ENCODE peak calls at places on chromosomes 11 and 22, in six cellular contexts. One of them, this sample, is unnamed.

GRCh38 chr22:45804319-45804985 is 132.8 kb downstream of the ATXN10 start:
- ATAC-seq in K562: no peak
- ATAC-seq in HepG2: no peak
- ATAC-seq in GM12878: no peak
- ATAC-seq in upper lobe of left lung: no peak
- ATAC-seq in A549: peak
- ATAC-seq in this sample: no peak

GRCh38 chr11:16827139-16827538 is 88.7 kb downstream of the C11orf58 start:
- ATAC-seq in GM12878: no peak
- ATAC-seq in K562: no peak
- ATAC-seq in HepG2: no peak
- ATAC-seq in A549: no peak
- ATAC-seq in upper lobe of left lung: no peak
- ATAC-seq in this sample: no peak

GRCh38 chr22:28978158-28978557 is 83.5 kb downstream of the C22orf31 start:
- ATAC-seq in GM12878: peak
- ATAC-seq in upper lobe of left lung: peak
- ATAC-seq in A549: peak
- ATAC-seq in HepG2: no peak
- ATAC-seq in K562: no peak
- ATAC-seq in this sample: no peak

GRCh38 chr11:68750988-68751325 is 363 bp downstream of the TESMIN start:
- ATAC-seq in HepG2: no peak
- ATAC-seq in A549: no peak
- ATAC-seq in upper lobe of left lung: no peak
- ATAC-seq in K562: no peak
- ATAC-seq in GM12878: no peak
- ATAC-seq in this sample: peak

GRCh38 chr11:130872102-130872501 is 44.2 kb downstream of the SNX19 start:
- ATAC-seq in upper lobe of left lung: no peak
- ATAC-seq in GM12878: no peak
- ATAC-seq in K562: no peak
- ATAC-seq in A549: no peak
- ATAC-seq in HepG2: no peak
- ATAC-seq in this sample: no peak

GRCh38 chr11:58864335-58864734 is 19.8 kb upstream of the GLYATL2 start:
- ATAC-seq in HepG2: no peak
- ATAC-seq in A549: no peak
- ATAC-seq in K562: no peak
- ATAC-seq in GM12878: no peak
- ATAC-seq in upper lobe of left lung: no peak
- ATAC-seq in this sample: no peak

GRCh38 chr11:3825473-3826154 is 15.1 kb downstream of the RHOG start:
- ATAC-seq in K562: peak
- ATAC-seq in GM12878: peak
- ATAC-seq in upper lobe of left lung: peak
- ATAC-seq in HepG2: no peak
- ATAC-seq in A549: no peak
- ATAC-seq in this sample: no peak

GRCh38 chr11:69670158-69670845 is 4.9 kb downstream of the LTO1 start:
- ATAC-seq in K562: peak
- ATAC-seq in A549: peak
- ATAC-seq in HepG2: peak
- ATAC-seq in upper lobe of left lung: peak
- ATAC-seq in GM12878: peak
- ATAC-seq in this sample: peak

GRCh38 chr22:21025266-21025665 is 7.1 kb downstream of the SLC7A4 start:
- ATAC-seq in HepG2: no peak
- ATAC-seq in K562: no peak
- ATAC-seq in A549: no peak
- ATAC-seq in GM12878: peak
- ATAC-seq in upper lobe of left lung: no peak
- ATAC-seq in this sample: no peak

GRCh38 chr11:105443623-105444022 is 166.2 kb upstream of the GRIA4 start:
- ATAC-seq in A549: no peak
- ATAC-seq in upper lobe of left lung: no peak
- ATAC-seq in GM12878: no peak
- ATAC-seq in K562: no peak
- ATAC-seq in HepG2: no peak
- ATAC-seq in this sample: peak

GRCh38 chr11:926341-926916 is 759 bp downstream of the AP2A2 start:
- ATAC-seq in HepG2: no peak
- ATAC-seq in upper lobe of left lung: peak
- ATAC-seq in GM12878: peak
- ATAC-seq in K562: no peak
- ATAC-seq in A549: peak
- ATAC-seq in this sample: peak

GRCh38 chr11:16043617-16044016 is 312.7 kb downstream of the SOX6 start:
- ATAC-seq in K562: no peak
- ATAC-seq in A549: no peak
- ATAC-seq in HepG2: no peak
- ATAC-seq in GM12878: no peak
- ATAC-seq in upper lobe of left lung: no peak
- ATAC-seq in this sample: no peak

GRCh38 chr11:123740787-123741158 is 687 bp downstream of the ZNF202 start:
- ATAC-seq in A549: no peak
- ATAC-seq in GM12878: peak
- ATAC-seq in K562: peak
- ATAC-seq in HepG2: peak
- ATAC-seq in upper lobe of left lung: no peak
- ATAC-seq in this sample: no peak

GRCh38 chr11:32013603-32014002 is 77.3 kb upstream of the RCN1 start:
- ATAC-seq in GM12878: no peak
- ATAC-seq in K562: no peak
- ATAC-seq in A549: no peak
- ATAC-seq in upper lobe of left lung: no peak
- ATAC-seq in HepG2: no peak
- ATAC-seq in this sample: no peak

GRCh38 chr11:34490304-34490703 is 23.3 kb downstream of the ELF5 start:
- ATAC-seq in upper lobe of left lung: no peak
- ATAC-seq in GM12878: no peak
- ATAC-seq in HepG2: no peak
- ATAC-seq in K562: no peak
- ATAC-seq in A549: no peak
- ATAC-seq in this sample: no peak

GRCh38 chr22:19762315-19763140 is 1.9 kb downstream of the TBX1 start:
- ATAC-seq in HepG2: peak
- ATAC-seq in K562: peak
- ATAC-seq in A549: no peak
- ATAC-seq in upper lobe of left lung: no peak
- ATAC-seq in GM12878: no peak
- ATAC-seq in this sample: no peak

GRCh38 chr11:101996106-101996505 is 51.1 kb upstream of the CFAP300 start:
- ATAC-seq in GM12878: no peak
- ATAC-seq in K562: no peak
- ATAC-seq in A549: no peak
- ATAC-seq in HepG2: peak
- ATAC-seq in upper lobe of left lung: no peak
- ATAC-seq in this sample: no peak

GRCh38 chr22:41971431-41971830 is 2.2 kb downstream of the SEPTIN3 start:
- ATAC-seq in GM12878: no peak
- ATAC-seq in A549: no peak
- ATAC-seq in HepG2: no peak
- ATAC-seq in K562: no peak
- ATAC-seq in upper lobe of left lung: no peak
- ATAC-seq in this sample: no peak
- TF ChIP-seq EP300 in GM12878: no peak
- TF ChIP-seq EP300 in A549: no peak
- TF ChIP-seq EP300 in HepG2: no peak
- TF ChIP-seq EP300 in K562: no peak
- TF ChIP-seq EP300 in upper lobe of left lung: no peak
- TF ChIP-seq EP300 in this sample: no peak

GRCh38 chr11:11640996-11641395 is 19.2 kb upstream of the GALNT18 start:
- ATAC-seq in upper lobe of left lung: no peak
- ATAC-seq in HepG2: no peak
- ATAC-seq in GM12878: no peak
- ATAC-seq in A549: no peak
- ATAC-seq in K562: no peak
- ATAC-seq in this sample: no peak

GRCh38 chr11:11636671-11637070 is 14.9 kb upstream of the GALNT18 start:
- ATAC-seq in HepG2: no peak
- ATAC-seq in GM12878: no peak
- ATAC-seq in A549: no peak
- ATAC-seq in upper lobe of left lung: no peak
- ATAC-seq in K562: no peak
- ATAC-seq in this sample: no peak

GRCh38 chr11:11640152-11640551 is 18.3 kb upstream of the GALNT18 start:
- ATAC-seq in K562: no peak
- ATAC-seq in HepG2: no peak
- ATAC-seq in GM12878: no peak
- ATAC-seq in upper lobe of left lung: no peak
- ATAC-seq in A549: no peak
- ATAC-seq in this sample: no peak

GRCh38 chr11:11635456-11635855 is 13.7 kb upstream of the GALNT18 start:
- ATAC-seq in K562: no peak
- ATAC-seq in HepG2: no peak
- ATAC-seq in GM12878: no peak
- ATAC-seq in upper lobe of left lung: no peak
- ATAC-seq in A549: no peak
- ATAC-seq in this sample: no peak
- TF ChIP-seq CTCF in K562: no peak
- TF ChIP-seq CTCF in HepG2: no peak
- TF ChIP-seq CTCF in GM12878: no peak
- TF ChIP-seq CTCF in upper lobe of left lung: peak
- TF ChIP-seq CTCF in A549: no peak
- TF ChIP-seq CTCF in this sample: no peak

GRCh38 chr11:48063424-48063978 is 83.1 kb downstream of the PTPRJ start:
- ATAC-seq in A549: peak
- ATAC-seq in upper lobe of left lung: peak
- ATAC-seq in GM12878: no peak
- ATAC-seq in HepG2: no peak
- ATAC-seq in K562: no peak
- ATAC-seq in this sample: peak
- TF ChIP-seq EP300 in A549: no peak
- TF ChIP-seq EP300 in upper lobe of left lung: no peak
- TF ChIP-seq EP300 in GM12878: no peak
- TF ChIP-seq EP300 in HepG2: no peak
- TF ChIP-seq EP300 in K562: no peak
- TF ChIP-seq EP300 in this sample: no peak

GRCh38 chr11:64848779-64849599 is 4.5 kb upstream of the CDC42BPG start:
- ATAC-seq in upper lobe of left lung: no peak
- ATAC-seq in K562: no peak
- ATAC-seq in A549: no peak
- ATAC-seq in HepG2: peak
- ATAC-seq in GM12878: peak
- ATAC-seq in this sample: no peak
- TF ChIP-seq CTCF in upper lobe of left lung: no peak
- TF ChIP-seq CTCF in K562: peak
- TF ChIP-seq CTCF in A549: peak
- TF ChIP-seq CTCF in HepG2: peak
- TF ChIP-seq CTCF in GM12878: no peak
- TF ChIP-seq CTCF in this sample: no peak